ENCODE peak calls at places on chromosomes 11 and 22, in six cellular contexts. One of them, this sample, is unnamed.

GRCh38 chr22:45402466-45402865 is 10.9 kb downstream of the SMC1B start:
- DNase-seq in heart right ventricle: no peak
- DNase-seq in uterus: no peak
- DNase-seq in naive thymus-derived CD4-positive, alpha-beta T cell: no peak
- DNase-seq in choroid plexus epithelial cell: no peak
- DNase-seq in pancreas: no peak
- DNase-seq in this sample: peak

GRCh38 chr11:15093432-15093831 is 20.0 kb downstream of the CALCB start:
- DNase-seq in pancreas: no peak
- DNase-seq in uterus: no peak
- DNase-seq in naive thymus-derived CD4-positive, alpha-beta T cell: no peak
- DNase-seq in choroid plexus epithelial cell: no peak
- DNase-seq in heart right ventricle: no peak
- DNase-seq in this sample: no peak

GRCh38 chr11:62514151-62514550 is 32.5 kb downstream of the AHNAK start:
- DNase-seq in uterus: no peak
- DNase-seq in choroid plexus epithelial cell: no peak
- DNase-seq in pancreas: no peak
- DNase-seq in naive thymus-derived CD4-positive, alpha-beta T cell: no peak
- DNase-seq in heart right ventricle: no peak
- DNase-seq in this sample: no peak

GRCh38 chr11:8167796-8168195 is 1.0 kb downstream of the RIC3 start:
- DNase-seq in naive thymus-derived CD4-positive, alpha-beta T cell: no peak
- DNase-seq in heart right ventricle: no peak
- DNase-seq in pancreas: no peak
- DNase-seq in choroid plexus epithelial cell: peak
- DNase-seq in uterus: no peak
- DNase-seq in this sample: no peak

GRCh38 chr22:36027579-36027959 is 1.1 kb downstream of the RBFOX2 start:
- DNase-seq in naive thymus-derived CD4-positive, alpha-beta T cell: no peak
- DNase-seq in heart right ventricle: peak
- DNase-seq in uterus: peak
- DNase-seq in pancreas: no peak
- DNase-seq in choroid plexus epithelial cell: no peak
- DNase-seq in this sample: no peak

GRCh38 chr11:76729214-76729613 is 53.9 kb upstream of the TSKU start:
- DNase-seq in uterus: no peak
- DNase-seq in pancreas: no peak
- DNase-seq in choroid plexus epithelial cell: no peak
- DNase-seq in heart right ventricle: no peak
- DNase-seq in naive thymus-derived CD4-positive, alpha-beta T cell: no peak
- DNase-seq in this sample: no peak

GRCh38 chr22:39927544-39927943 is 26.7 kb downstream of the GRAP2 start:
- DNase-seq in uterus: no peak
- DNase-seq in naive thymus-derived CD4-positive, alpha-beta T cell: no peak
- DNase-seq in choroid plexus epithelial cell: no peak
- DNase-seq in pancreas: no peak
- DNase-seq in heart right ventricle: no peak
- DNase-seq in this sample: no peak

GRCh38 chr11:72781063-72781312 is 12.9 kb downstream of the STARD10 start:
- DNase-seq in choroid plexus epithelial cell: no peak
- DNase-seq in naive thymus-derived CD4-positive, alpha-beta T cell: no peak
- DNase-seq in pancreas: peak
- DNase-seq in uterus: no peak
- DNase-seq in heart right ventricle: no peak
- DNase-seq in this sample: peak

GRCh38 chr11:122851366-122852011 is 13.2 kb downstream of the CRTAM start:
- DNase-seq in pancreas: no peak
- DNase-seq in uterus: no peak
- DNase-seq in choroid plexus epithelial cell: no peak
- DNase-seq in naive thymus-derived CD4-positive, alpha-beta T cell: no peak
- DNase-seq in heart right ventricle: no peak
- DNase-seq in this sample: no peak

GRCh38 chr11:2443881-2444300 is 423 bp downstream of the TRPM5 start:
- DNase-seq in uterus: no peak
- DNase-seq in choroid plexus epithelial cell: no peak
- DNase-seq in pancreas: no peak
- DNase-seq in heart right ventricle: no peak
- DNase-seq in naive thymus-derived CD4-positive, alpha-beta T cell: no peak
- DNase-seq in this sample: no peak
- H3K4me3 ChIP-seq in uterus: no peak
- H3K4me3 ChIP-seq in choroid plexus epithelial cell: no peak
- H3K4me3 ChIP-seq in pancreas: peak
- H3K4me3 ChIP-seq in heart right ventricle: peak
- H3K4me3 ChIP-seq in naive thymus-derived CD4-positive, alpha-beta T cell: no peak
- H3K4me3 ChIP-seq in this sample: no peak

GRCh38 chr11:86952933-86953637 is 2.1 kb downstream of the FZD4 start:
- DNase-seq in pancreas: no peak
- DNase-seq in choroid plexus epithelial cell: peak
- DNase-seq in heart right ventricle: no peak
- DNase-seq in uterus: no peak
- DNase-seq in naive thymus-derived CD4-positive, alpha-beta T cell: no peak
- DNase-seq in this sample: no peak

GRCh38 chr11:86958259-86958658 is 3.1 kb upstream of the FZD4 start:
- DNase-seq in naive thymus-derived CD4-positive, alpha-beta T cell: no peak
- DNase-seq in choroid plexus epithelial cell: no peak
- DNase-seq in heart right ventricle: no peak
- DNase-seq in pancreas: no peak
- DNase-seq in uterus: no peak
- DNase-seq in this sample: no peak

GRCh38 chr11:86955111-86955673 is at the start of gene FZD4:
- DNase-seq in heart right ventricle: peak
- DNase-seq in uterus: peak
- DNase-seq in pancreas: peak
- DNase-seq in choroid plexus epithelial cell: peak
- DNase-seq in naive thymus-derived CD4-positive, alpha-beta T cell: peak
- DNase-seq in this sample: peak

GRCh38 chr11:86954288-86955110 is 696 bp downstream of the FZD4 start:
- DNase-seq in choroid plexus epithelial cell: no peak
- DNase-seq in naive thymus-derived CD4-positive, alpha-beta T cell: no peak
- DNase-seq in heart right ventricle: peak
- DNase-seq in pancreas: peak
- DNase-seq in uterus: peak
- DNase-seq in this sample: no peak

DNA sequence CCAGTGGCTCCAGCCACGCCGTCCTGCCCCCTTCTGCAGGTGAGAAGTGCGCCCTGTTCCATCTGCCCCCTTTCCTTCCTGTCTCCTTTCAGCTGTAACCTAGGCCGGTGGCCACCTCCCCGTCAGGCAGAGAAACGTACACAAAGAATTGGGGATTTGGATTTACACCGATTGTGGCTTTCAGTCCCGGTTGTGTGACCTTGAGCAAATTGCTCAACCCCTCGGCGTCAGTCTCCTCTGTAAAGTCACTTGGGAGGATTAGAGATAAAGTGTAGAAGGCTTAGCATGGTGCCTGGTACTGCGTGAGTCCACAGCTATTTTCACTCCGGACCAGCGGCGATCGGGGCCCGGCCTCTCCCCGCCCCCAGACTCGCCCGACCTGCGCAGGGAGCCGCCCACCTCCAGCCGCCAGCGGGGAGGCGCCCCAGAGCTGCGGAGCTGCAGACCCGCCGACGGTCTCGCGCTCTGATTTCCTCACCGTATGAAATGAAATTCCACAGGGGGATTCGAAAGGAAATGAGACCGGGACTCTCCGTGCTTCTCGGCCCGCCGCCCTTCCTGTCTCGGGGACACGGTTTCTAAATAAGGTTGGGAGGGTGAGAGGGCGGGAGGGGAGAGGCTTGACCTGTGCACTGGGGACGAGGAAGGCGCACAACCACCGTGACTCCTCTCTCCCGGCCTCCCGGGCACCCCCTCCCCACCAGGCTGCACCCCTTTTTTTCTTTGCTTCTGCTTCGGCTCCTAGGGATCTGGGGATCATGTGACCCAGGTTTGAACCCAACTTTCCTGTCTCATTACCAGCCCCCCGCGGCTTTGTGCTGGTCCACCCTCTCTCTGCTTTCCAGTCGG is 703 bp upstream of the FZD4 start:
- DNase-seq in uterus: peak
- DNase-seq in pancreas: peak
- DNase-seq in choroid plexus epithelial cell: peak
- DNase-seq in heart right ventricle: peak
- DNase-seq in naive thymus-derived CD4-positive, alpha-beta T cell: peak
- DNase-seq in this sample: peak
- H3K4me3 ChIP-seq in uterus: peak
- H3K4me3 ChIP-seq in pancreas: peak
- H3K4me3 ChIP-seq in choroid plexus epithelial cell: peak
- H3K4me3 ChIP-seq in heart right ventricle: peak
- H3K4me3 ChIP-seq in naive thymus-derived CD4-positive, alpha-beta T cell: peak
- H3K4me3 ChIP-seq in this sample: peak

GRCh38 chr11:117045196-117045595 is 53.0 kb downstream of the SIK3 start:
- DNase-seq in choroid plexus epithelial cell: peak
- DNase-seq in naive thymus-derived CD4-positive, alpha-beta T cell: no peak
- DNase-seq in uterus: no peak
- DNase-seq in pancreas: no peak
- DNase-seq in heart right ventricle: no peak
- DNase-seq in this sample: no peak
- H3K4me3 ChIP-seq in choroid plexus epithelial cell: no peak
- H3K4me3 ChIP-seq in naive thymus-derived CD4-positive, alpha-beta T cell: no peak
- H3K4me3 ChIP-seq in uterus: no peak
- H3K4me3 ChIP-seq in pancreas: no peak
- H3K4me3 ChIP-seq in heart right ventricle: no peak
- H3K4me3 ChIP-seq in this sample: no peak

DNA sequence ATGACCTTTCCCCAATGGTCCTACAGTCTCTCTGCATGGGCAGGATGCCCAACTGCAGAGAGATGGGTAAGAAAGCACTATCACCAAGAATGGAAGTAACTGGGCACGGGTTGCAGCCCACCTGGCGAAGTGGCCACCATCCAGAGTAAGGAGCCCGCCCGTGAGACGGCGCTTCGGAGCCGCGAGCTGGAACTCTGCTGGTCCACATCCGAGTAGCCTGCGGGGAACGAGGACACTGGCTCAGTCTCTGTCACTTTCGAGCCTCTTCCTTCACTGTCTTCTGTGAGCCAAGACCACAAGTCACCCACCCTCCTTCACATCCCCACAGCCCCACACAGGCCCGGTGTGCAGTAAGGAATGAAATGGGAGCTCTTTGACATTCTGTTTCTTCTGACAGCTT is 5.7 kb downstream of the SUN2 start:
- DNase-seq in heart right ventricle: no peak
- DNase-seq in choroid plexus epithelial cell: no peak
- DNase-seq in pancreas: no peak
- DNase-seq in uterus: no peak
- DNase-seq in naive thymus-derived CD4-positive, alpha-beta T cell: no peak
- DNase-seq in this sample: no peak
- H3K4me3 ChIP-seq in heart right ventricle: no peak
- H3K4me3 ChIP-seq in choroid plexus epithelial cell: no peak
- H3K4me3 ChIP-seq in pancreas: no peak
- H3K4me3 ChIP-seq in uterus: no peak
- H3K4me3 ChIP-seq in naive thymus-derived CD4-positive, alpha-beta T cell: peak
- H3K4me3 ChIP-seq in this sample: no peak